ENCODE peak calls at places on chromosomes 4 and X, in six cellular contexts. One of them, this sample, is unnamed.
A peak's percentile ranks its signal among the peaks of the same experiment; 100 is the strongest.

GRCh38 chr4:30610361-30610760 is 109.8 kb upstream of the PCDH7 start:
- DNase-seq in activated CD8-positive, alpha-beta memory T cell treated with anti-CD3 and anti-CD28 coated beads, Interleukin-2, amount 50 U/mL, for 4 hours: no peak
- DNase-seq in activated CD4-positive, alpha-beta T cell treated with anti-CD3 and anti-CD28 coated beads, Interleukin-2, amount 10 ng/mL, durations not matched to agents 7 days and 5 days: no peak
- DNase-seq in GM23248: no peak
- DNase-seq in activated CD4-positive, CD25-positive, alpha-beta regulatory T cell: no peak
- DNase-seq in upper lobe of right lung: no peak
- DNase-seq in this sample: no peak

GRCh38 chr4:38856046-38856445 is 571 bp downstream of the TLR6 start:
- DNase-seq in activated CD4-positive, CD25-positive, alpha-beta regulatory T cell: no peak
- DNase-seq in activated CD8-positive, alpha-beta memory T cell treated with anti-CD3 and anti-CD28 coated beads, Interleukin-2, amount 50 U/mL, for 4 hours: no peak
- DNase-seq in activated CD4-positive, alpha-beta T cell treated with anti-CD3 and anti-CD28 coated beads, Interleukin-2, amount 10 ng/mL, durations not matched to agents 7 days and 5 days: peak; percentile 29
- DNase-seq in upper lobe of right lung: no peak
- DNase-seq in GM23248: no peak
- DNase-seq in this sample: no peak

GRCh38 chr4:98786866-98787265 is 128.5 kb upstream of the TSPAN5 start:
- DNase-seq in activated CD8-positive, alpha-beta memory T cell treated with anti-CD3 and anti-CD28 coated beads, Interleukin-2, amount 50 U/mL, for 4 hours: no peak
- DNase-seq in activated CD4-positive, CD25-positive, alpha-beta regulatory T cell: no peak
- DNase-seq in GM23248: peak; percentile 30
- DNase-seq in upper lobe of right lung: no peak
- DNase-seq in activated CD4-positive, alpha-beta T cell treated with anti-CD3 and anti-CD28 coated beads, Interleukin-2, amount 10 ng/mL, durations not matched to agents 7 days and 5 days: no peak
- DNase-seq in this sample: peak; percentile 4

GRCh38 chrX:46327229-46328081 is 217.8 kb downstream of the ZNF674 start:
- DNase-seq in GM23248: peak; percentile 55
- DNase-seq in activated CD4-positive, CD25-positive, alpha-beta regulatory T cell: no peak
- DNase-seq in upper lobe of right lung: peak; percentile 68
- DNase-seq in activated CD8-positive, alpha-beta memory T cell treated with anti-CD3 and anti-CD28 coated beads, Interleukin-2, amount 50 U/mL, for 4 hours: no peak
- DNase-seq in activated CD4-positive, alpha-beta T cell treated with anti-CD3 and anti-CD28 coated beads, Interleukin-2, amount 10 ng/mL, durations not matched to agents 7 days and 5 days: no peak
- DNase-seq in this sample: peak; percentile 91

GRCh38 chr4:109365944-109366343 is 63.5 kb upstream of the COL25A1 start:
- DNase-seq in activated CD8-positive, alpha-beta memory T cell treated with anti-CD3 and anti-CD28 coated beads, Interleukin-2, amount 50 U/mL, for 4 hours: no peak
- DNase-seq in activated CD4-positive, alpha-beta T cell treated with anti-CD3 and anti-CD28 coated beads, Interleukin-2, amount 10 ng/mL, durations not matched to agents 7 days and 5 days: no peak
- DNase-seq in GM23248: no peak
- DNase-seq in activated CD4-positive, CD25-positive, alpha-beta regulatory T cell: no peak
- DNase-seq in upper lobe of right lung: no peak
- DNase-seq in this sample: peak; percentile 92

GRCh38 chr4:141563721-141564120 is 72.7 kb upstream of the IL15 start:
- DNase-seq in activated CD4-positive, CD25-positive, alpha-beta regulatory T cell: no peak
- DNase-seq in upper lobe of right lung: no peak
- DNase-seq in activated CD4-positive, alpha-beta T cell treated with anti-CD3 and anti-CD28 coated beads, Interleukin-2, amount 10 ng/mL, durations not matched to agents 7 days and 5 days: no peak
- DNase-seq in activated CD8-positive, alpha-beta memory T cell treated with anti-CD3 and anti-CD28 coated beads, Interleukin-2, amount 50 U/mL, for 4 hours: no peak
- DNase-seq in GM23248: no peak
- DNase-seq in this sample: no peak

GRCh38 chrX:56920338-56920997 is 74.9 kb downstream of the SPIN3 start:
- DNase-seq in upper lobe of right lung: no peak
- DNase-seq in activated CD4-positive, CD25-positive, alpha-beta regulatory T cell: no peak
- DNase-seq in activated CD8-positive, alpha-beta memory T cell treated with anti-CD3 and anti-CD28 coated beads, Interleukin-2, amount 50 U/mL, for 4 hours: no peak
- DNase-seq in GM23248: no peak
- DNase-seq in activated CD4-positive, alpha-beta T cell treated with anti-CD3 and anti-CD28 coated beads, Interleukin-2, amount 10 ng/mL, durations not matched to agents 7 days and 5 days: no peak
- DNase-seq in this sample: no peak

GRCh38 chr4:41507292-41507933 is 30.5 kb upstream of the LIMCH1 start:
- DNase-seq in activated CD4-positive, alpha-beta T cell treated with anti-CD3 and anti-CD28 coated beads, Interleukin-2, amount 10 ng/mL, durations not matched to agents 7 days and 5 days: no peak
- DNase-seq in activated CD8-positive, alpha-beta memory T cell treated with anti-CD3 and anti-CD28 coated beads, Interleukin-2, amount 50 U/mL, for 4 hours: no peak
- DNase-seq in activated CD4-positive, CD25-positive, alpha-beta regulatory T cell: no peak
- DNase-seq in upper lobe of right lung: no peak
- DNase-seq in GM23248: peak; percentile 8
- DNase-seq in this sample: no peak

GRCh38 chr4:97656034-97656720 is 487.1 kb downstream of the STPG2 start:
- DNase-seq in activated CD4-positive, alpha-beta T cell treated with anti-CD3 and anti-CD28 coated beads, Interleukin-2, amount 10 ng/mL, durations not matched to agents 7 days and 5 days: no peak
- DNase-seq in upper lobe of right lung: no peak
- DNase-seq in activated CD8-positive, alpha-beta memory T cell treated with anti-CD3 and anti-CD28 coated beads, Interleukin-2, amount 50 U/mL, for 4 hours: no peak
- DNase-seq in GM23248: peak; percentile 30
- DNase-seq in activated CD4-positive, CD25-positive, alpha-beta regulatory T cell: no peak
- DNase-seq in this sample: peak; percentile 100

GRCh38 chr4:38688676-38689355 is 24.8 kb downstream of the KLF3 start:
- DNase-seq in GM23248: no peak
- DNase-seq in upper lobe of right lung: no peak
- DNase-seq in activated CD4-positive, alpha-beta T cell treated with anti-CD3 and anti-CD28 coated beads, Interleukin-2, amount 10 ng/mL, durations not matched to agents 7 days and 5 days: no peak
- DNase-seq in activated CD8-positive, alpha-beta memory T cell treated with anti-CD3 and anti-CD28 coated beads, Interleukin-2, amount 50 U/mL, for 4 hours: no peak
- DNase-seq in activated CD4-positive, CD25-positive, alpha-beta regulatory T cell: no peak
- DNase-seq in this sample: no peak

GRCh38 chrX:39896951-39897740 is 200.6 kb downstream of the BCOR start:
- DNase-seq in activated CD4-positive, alpha-beta T cell treated with anti-CD3 and anti-CD28 coated beads, Interleukin-2, amount 10 ng/mL, durations not matched to agents 7 days and 5 days: no peak
- DNase-seq in activated CD4-positive, CD25-positive, alpha-beta regulatory T cell: no peak
- DNase-seq in GM23248: peak; percentile 81
- DNase-seq in upper lobe of right lung: no peak
- DNase-seq in activated CD8-positive, alpha-beta memory T cell treated with anti-CD3 and anti-CD28 coated beads, Interleukin-2, amount 50 U/mL, for 4 hours: no peak
- DNase-seq in this sample: peak; percentile 74

GRCh38 chrX:9829308-9830267 is 43.4 kb downstream of the SHROOM2 start:
- DNase-seq in activated CD4-positive, CD25-positive, alpha-beta regulatory T cell: no peak
- DNase-seq in activated CD8-positive, alpha-beta memory T cell treated with anti-CD3 and anti-CD28 coated beads, Interleukin-2, amount 50 U/mL, for 4 hours: no peak
- DNase-seq in activated CD4-positive, alpha-beta T cell treated with anti-CD3 and anti-CD28 coated beads, Interleukin-2, amount 10 ng/mL, durations not matched to agents 7 days and 5 days: no peak
- DNase-seq in GM23248: peak; percentile 14
- DNase-seq in upper lobe of right lung: no peak
- DNase-seq in this sample: peak; percentile 97